ENCODE peak calls at places on chromosomes 16 and 17, in six cellular contexts. One of them, this sample, is unnamed.

GRCh38 chr17:77076046-77076882 is 64.5 kb upstream of the SEC14L1 start:
- DNase-seq in AG10803: peak
- DNase-seq in adrenal gland: no peak
- DNase-seq in left lung: peak
- DNase-seq in brain microvascular endothelial cell: no peak
- DNase-seq in left ventricle myocardium inferior: no peak
- DNase-seq in this sample: no peak

GRCh38 chr16:88941933-88942909 is 34.8 kb downstream of the CBFA2T3 start:
- DNase-seq in adrenal gland: no peak
- DNase-seq in AG10803: no peak
- DNase-seq in left lung: peak
- DNase-seq in brain microvascular endothelial cell: no peak
- DNase-seq in left ventricle myocardium inferior: peak
- DNase-seq in this sample: peak

GRCh38 chr17:79645777-79646088 is 34.9 kb upstream of the RBFOX3 start:
- DNase-seq in adrenal gland: no peak
- DNase-seq in left ventricle myocardium inferior: no peak
- DNase-seq in left lung: no peak
- DNase-seq in brain microvascular endothelial cell: no peak
- DNase-seq in AG10803: no peak
- DNase-seq in this sample: no peak

GRCh38 chr17:37490022-37490587 is 414 bp downstream of the DUSP14 start:
- DNase-seq in left ventricle myocardium inferior: peak
- DNase-seq in left lung: peak
- DNase-seq in brain microvascular endothelial cell: peak
- DNase-seq in AG10803: peak
- DNase-seq in adrenal gland: peak
- DNase-seq in this sample: peak

GRCh38 chr16:47374629-47375028 is 86.2 kb downstream of the ITFG1 start:
- DNase-seq in left ventricle myocardium inferior: no peak
- DNase-seq in AG10803: no peak
- DNase-seq in brain microvascular endothelial cell: peak
- DNase-seq in adrenal gland: no peak
- DNase-seq in left lung: no peak
- DNase-seq in this sample: no peak

GRCh38 chr16:85448557-85449194 is 164.4 kb upstream of the GSE1 start:
- DNase-seq in left ventricle myocardium inferior: no peak
- DNase-seq in AG10803: no peak
- DNase-seq in adrenal gland: no peak
- DNase-seq in left lung: no peak
- DNase-seq in brain microvascular endothelial cell: no peak
- DNase-seq in this sample: no peak

GRCh38 chr17:31724026-31724425 is 135.0 kb downstream of the COPRS start:
- DNase-seq in left ventricle myocardium inferior: no peak
- DNase-seq in adrenal gland: peak
- DNase-seq in left lung: no peak
- DNase-seq in brain microvascular endothelial cell: peak
- DNase-seq in AG10803: peak
- DNase-seq in this sample: no peak

GRCh38 chr16:51960931-51961330 is 586.0 kb downstream of the TOX3 start:
- DNase-seq in adrenal gland: no peak
- DNase-seq in AG10803: no peak
- DNase-seq in left ventricle myocardium inferior: no peak
- DNase-seq in brain microvascular endothelial cell: no peak
- DNase-seq in left lung: no peak
- DNase-seq in this sample: no peak

GRCh38 chr17:78372811-78373210 is 5.6 kb upstream of the PGS1 start:
- DNase-seq in brain microvascular endothelial cell: no peak
- DNase-seq in AG10803: no peak
- DNase-seq in adrenal gland: no peak
- DNase-seq in left ventricle myocardium inferior: no peak
- DNase-seq in left lung: no peak
- DNase-seq in this sample: no peak

GRCh38 chr16:89334988-89335802 is 117.7 kb downstream of the ZNF778 start:
- DNase-seq in adrenal gland: no peak
- DNase-seq in AG10803: no peak
- DNase-seq in brain microvascular endothelial cell: no peak
- DNase-seq in left ventricle myocardium inferior: no peak
- DNase-seq in left lung: peak
- DNase-seq in this sample: no peak

GRCh38 chr16:89098767-89099430 is 5.2 kb downstream of the ACSF3 start:
- DNase-seq in left lung: peak
- DNase-seq in left ventricle myocardium inferior: no peak
- DNase-seq in AG10803: no peak
- DNase-seq in brain microvascular endothelial cell: no peak
- DNase-seq in adrenal gland: no peak
- DNase-seq in this sample: no peak

GRCh38 chr17:42227849-42228696 is 33.8 kb upstream of the GHDC start:
- DNase-seq in left ventricle myocardium inferior: no peak
- DNase-seq in adrenal gland: no peak
- DNase-seq in AG10803: no peak
- DNase-seq in left lung: no peak
- DNase-seq in brain microvascular endothelial cell: no peak
- DNase-seq in this sample: no peak

GRCh38 chr17:42224651-42225050 is 30.4 kb upstream of the GHDC start:
- DNase-seq in brain microvascular endothelial cell: no peak
- DNase-seq in adrenal gland: no peak
- DNase-seq in left lung: no peak
- DNase-seq in AG10803: no peak
- DNase-seq in left ventricle myocardium inferior: no peak
- DNase-seq in this sample: no peak

DNA sequence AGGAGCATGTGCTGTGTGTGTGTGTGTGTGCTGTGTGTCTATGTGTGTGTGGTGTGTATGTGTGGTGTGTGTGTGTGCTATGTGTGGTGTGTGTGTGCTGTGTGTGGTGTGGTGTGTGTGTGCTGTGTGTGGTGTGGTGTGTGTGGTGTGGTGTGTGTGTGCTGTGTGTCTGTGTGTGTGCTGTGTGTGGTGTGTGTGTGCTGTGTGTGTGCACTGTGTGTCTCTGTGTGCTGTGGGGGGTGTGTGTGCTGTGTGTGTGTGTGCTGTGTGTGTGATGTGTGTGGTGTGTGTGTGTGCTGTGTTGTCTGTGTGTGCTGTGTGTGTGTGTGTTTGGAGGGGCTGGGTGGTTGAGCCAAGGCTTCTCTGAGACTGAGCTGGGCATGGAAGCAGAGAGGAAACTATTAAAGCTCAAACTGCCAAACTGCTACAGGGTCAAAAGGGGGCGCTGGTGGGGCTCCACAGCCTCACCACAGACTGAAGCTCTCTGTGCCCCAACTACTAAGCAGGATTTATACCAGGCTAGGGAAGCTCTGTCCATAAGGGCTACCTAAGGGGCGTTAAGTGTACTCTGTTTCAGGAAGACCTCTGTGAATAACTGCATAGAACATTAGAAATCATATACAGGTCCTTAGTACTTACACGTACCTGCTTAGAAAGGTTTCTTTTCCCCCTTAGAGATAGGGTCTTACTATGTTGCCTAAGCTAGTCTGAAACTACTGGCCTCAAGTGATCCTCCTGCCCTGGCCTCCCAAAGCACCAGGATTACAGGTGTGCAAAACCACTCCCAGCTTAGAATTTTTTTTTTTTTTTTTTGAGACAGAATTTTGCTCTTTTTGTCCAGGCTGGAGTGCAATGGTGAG is 27.8 kb upstream of the GHDC start:
- DNase-seq in left lung: no peak
- DNase-seq in left ventricle myocardium inferior: peak
- DNase-seq in adrenal gland: peak
- DNase-seq in brain microvascular endothelial cell: peak
- DNase-seq in AG10803: peak
- DNase-seq in this sample: peak
- TF ChIP-seq CTCF in left lung: peak
- TF ChIP-seq CTCF in left ventricle myocardium inferior: peak
- TF ChIP-seq CTCF in adrenal gland: peak
- TF ChIP-seq CTCF in brain microvascular endothelial cell: peak
- TF ChIP-seq CTCF in AG10803: peak
- TF ChIP-seq CTCF in this sample: peak

GRCh38 chr17:4499431-4500187 is 928 bp downstream of the SPNS2 start:
- DNase-seq in left lung: peak
- DNase-seq in brain microvascular endothelial cell: no peak
- DNase-seq in adrenal gland: no peak
- DNase-seq in AG10803: no peak
- DNase-seq in left ventricle myocardium inferior: no peak
- DNase-seq in this sample: no peak

GRCh38 chr17:4502466-4503154 is 3.9 kb downstream of the SPNS2 start:
- DNase-seq in brain microvascular endothelial cell: no peak
- DNase-seq in AG10803: no peak
- DNase-seq in left lung: no peak
- DNase-seq in left ventricle myocardium inferior: no peak
- DNase-seq in adrenal gland: no peak
- DNase-seq in this sample: no peak

GRCh38 chr17:4501295-4501949 is 2.7 kb downstream of the SPNS2 start:
- DNase-seq in left ventricle myocardium inferior: no peak
- DNase-seq in AG10803: no peak
- DNase-seq in brain microvascular endothelial cell: no peak
- DNase-seq in left lung: no peak
- DNase-seq in adrenal gland: no peak
- DNase-seq in this sample: no peak

GRCh38 chr17:4498461-4499397 is at the start of gene SPNS2:
- DNase-seq in adrenal gland: peak
- DNase-seq in left lung: peak
- DNase-seq in brain microvascular endothelial cell: no peak
- DNase-seq in AG10803: peak
- DNase-seq in left ventricle myocardium inferior: peak
- DNase-seq in this sample: peak

GRCh38 chr17:4500188-4500565 is 1.5 kb downstream of the SPNS2 start:
- DNase-seq in left lung: no peak
- DNase-seq in AG10803: no peak
- DNase-seq in brain microvascular endothelial cell: no peak
- DNase-seq in left ventricle myocardium inferior: no peak
- DNase-seq in adrenal gland: no peak
- DNase-seq in this sample: no peak
- TF ChIP-seq CTCF in left lung: no peak
- TF ChIP-seq CTCF in AG10803: no peak
- TF ChIP-seq CTCF in brain microvascular endothelial cell: no peak
- TF ChIP-seq CTCF in left ventricle myocardium inferior: peak
- TF ChIP-seq CTCF in adrenal gland: no peak
- TF ChIP-seq CTCF in this sample: no peak

GRCh38 chr16:10202650-10203049 is 20.4 kb upstream of the GRIN2A start:
- DNase-seq in AG10803: no peak
- DNase-seq in left lung: no peak
- DNase-seq in brain microvascular endothelial cell: no peak
- DNase-seq in left ventricle myocardium inferior: no peak
- DNase-seq in adrenal gland: no peak
- DNase-seq in this sample: no peak
- TF ChIP-seq CTCF in AG10803: no peak
- TF ChIP-seq CTCF in left lung: no peak
- TF ChIP-seq CTCF in brain microvascular endothelial cell: no peak
- TF ChIP-seq CTCF in left ventricle myocardium inferior: no peak
- TF ChIP-seq CTCF in adrenal gland: no peak
- TF ChIP-seq CTCF in this sample: no peak

DNA sequence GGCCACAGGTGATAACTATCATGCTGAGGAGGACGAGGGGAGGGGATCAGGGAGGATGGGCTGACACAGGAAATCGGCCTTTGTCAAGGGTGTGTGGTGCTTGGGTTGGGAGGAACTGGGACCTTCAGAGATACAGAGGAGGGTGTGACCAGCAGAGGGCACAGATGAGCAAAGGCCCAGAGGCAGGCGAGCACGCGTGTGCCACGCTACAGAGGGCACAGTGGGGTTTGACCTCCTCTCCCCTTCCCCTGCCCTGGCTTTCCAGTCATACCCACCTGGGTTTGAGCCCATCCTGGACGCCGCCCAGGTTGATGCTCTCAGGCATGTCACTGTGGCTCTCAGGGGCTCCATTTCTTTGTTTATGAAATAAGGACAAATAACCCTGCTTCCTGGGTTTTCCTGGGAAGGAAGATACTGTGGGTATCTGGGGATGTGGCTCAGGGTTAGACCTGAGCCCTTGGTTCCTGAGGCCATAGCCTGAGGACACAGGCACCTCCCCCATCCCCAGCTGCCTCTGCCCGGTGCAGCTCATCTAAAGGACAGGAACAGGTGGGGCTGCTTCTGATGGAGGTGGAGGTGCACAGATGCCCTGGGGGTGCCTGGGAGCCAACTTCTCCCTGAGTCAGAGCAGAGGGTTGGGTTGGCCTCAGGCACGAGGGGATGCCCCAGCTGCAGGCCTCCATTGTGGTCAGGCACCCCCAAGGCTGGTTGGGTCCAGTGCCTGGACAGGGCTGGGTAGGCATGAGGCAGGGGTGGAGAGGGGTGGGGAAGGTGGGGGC is 51.8 kb downstream of the BEAN1 start:
- DNase-seq in adrenal gland: peak
- DNase-seq in left lung: peak
- DNase-seq in AG10803: peak
- DNase-seq in left ventricle myocardium inferior: peak
- DNase-seq in brain microvascular endothelial cell: peak
- DNase-seq in this sample: peak
- TF ChIP-seq CTCF in adrenal gland: peak
- TF ChIP-seq CTCF in left lung: peak
- TF ChIP-seq CTCF in AG10803: peak
- TF ChIP-seq CTCF in left ventricle myocardium inferior: peak
- TF ChIP-seq CTCF in brain microvascular endothelial cell: peak
- TF ChIP-seq CTCF in this sample: peak

This sample was measured in GM10248.